ENCODE peak calls at places on chromosomes 1 and 21, in nine cellular contexts. C, B, A, I, F, R, U, J and G are unnamed samples.

GRCh38 chr21:15495965-15496364 is 233.8 kb upstream of the USP25 start:
- DNase-seq in C (peak; percentile 27), R (no peak), I (no peak), B (no peak), J (no peak), U (no peak), F (no peak), A (no peak), G (no peak)

GRCh38 chr1:61005572-61006386 is 76.6 kb upstream of the NFIA start:
- DNase-seq in A (no peak), I (no peak), R (no peak), C (no peak), U (no peak), J (no peak), F (no peak), B (no peak), G (no peak)

GRCh38 chr1:44628962-44629756 is 45.1 kb downstream of the TMEM53 start:
- DNase-seq in J (peak; percentile 8), A (no peak), I (no peak), R (no peak), U (no peak), F (no peak), B (no peak), C (peak; percentile 98), G (peak; percentile 3)

GRCh38 chr1:205454903-205455335 is 926 bp downstream of the BLACAT1 start:
- DNase-seq in B (no peak), R (no peak), U (no peak), A (no peak), C (no peak), I (no peak), F (no peak), J (no peak), G (no peak)

GRCh38 chr1:212774584-212774983 is 17.0 kb downstream of the NSL1 start:
- DNase-seq in J (no peak), R (no peak), I (no peak), C (peak; percentile 48), A (no peak), U (no peak), F (no peak), B (no peak), G (no peak)

GRCh38 chr21:25878334-25878733 is 143.6 kb downstream of the GABPA start:
- DNase-seq in B (no peak), F (no peak), R (no peak), C (peak; percentile 43), A (no peak), J (no peak), U (no peak), I (no peak), G (no peak)

GRCh38 chr1:55444660-55445059 is 229.5 kb upstream of the USP24 start:
- DNase-seq in C (no peak), B (no peak), I (no peak), J (no peak), F (no peak), A (no peak), U (no peak), R (no peak), G (no peak)

GRCh38 chr1:975365-975764 is 6.5 kb downstream of the PERM1 start:
- DNase-seq in J (no peak), U (peak; percentile 16), F (no peak), B (no peak), C (no peak), I (no peak), A (no peak), R (no peak), G (no peak)

GRCh38 chr1:159869173-159869572 is 6.7 kb upstream of the VSIG8 start:
- DNase-seq in A (no peak), R (no peak), C (peak; percentile 84), B (no peak), F (peak; percentile 95), U (no peak), I (no peak), J (no peak), G (no peak)

GRCh38 chr1:59704721-59705120 is 110.0 kb upstream of the HOOK1 start:
- DNase-seq in J (no peak), U (no peak), C (no peak), F (no peak), R (no peak), B (no peak), A (no peak), I (no peak), G (no peak)

GRCh38 chr1:37410815-37411214 is 63.6 kb upstream of the ZC3H12A start:
- DNase-seq in J (no peak), C (peak; percentile 6), A (no peak), R (no peak), B (no peak), I (no peak), U (no peak), F (no peak), G (no peak)

GRCh38 chr1:212218911-212219310 is 66.3 kb upstream of the PPP2R5A start:
- DNase-seq in I (no peak), J (no peak), B (no peak), C (peak; percentile 89), A (no peak), F (peak; percentile 60), U (no peak), R (no peak), G (no peak)

GRCh38 chr1:67524143-67525052 is 94.2 kb upstream of the SERBP1 start:
- DNase-seq in A (no peak), C (peak; percentile 13), F (no peak), J (no peak), R (no peak), B (no peak), I (no peak), U (no peak), G (no peak)

GRCh38 chr21:46157396-46157986 is 2.1 kb upstream of the FTCD start:
- DNase-seq in U (no peak), I (peak; percentile 12), J (peak; percentile 32), A (no peak), F (no peak), B (peak; percentile 32), C (no peak), R (peak; percentile 60), G (no peak)

GRCh38 chr1:52657702-52658101 is 24.7 kb downstream of the SHISAL2A start:
- DNase-seq in F (no peak), U (no peak), C (no peak), I (no peak), R (no peak), J (no peak), A (no peak), B (no peak), G (no peak)

GRCh38 chr21:17590443-17590842 is 22.3 kb downstream of the BTG3 start:
- DNase-seq in J (no peak), F (no peak), C (no peak), R (no peak), A (no peak), B (no peak), I (no peak), U (no peak), G (no peak)

GRCh38 chr1:5992814-5993552 is 758 bp upstream of the NPHP4 start:
- DNase-seq in R (no peak), A (no peak), B (no peak), I (peak; percentile 46), J (peak; percentile 57), U (no peak), C (no peak), F (peak; percentile 21), G (no peak)

GRCh38 chr1:37846634-37847339 is 12.6 kb downstream of the MTF1 start:
- DNase-seq in U (no peak), A (no peak), B (no peak), R (no peak), I (no peak), C (no peak), J (no peak), F (no peak), G (no peak)

GRCh38 chr21:33760641-33761103 is 118.4 kb downstream of the ITSN1 start:
- DNase-seq in F (no peak), C (peak; percentile 79), A (no peak), U (no peak), J (no peak), R (no peak), B (no peak), I (no peak), G (no peak)

GRCh38 chr1:168097921-168098528 is 38.7 kb downstream of the GPR161 start:
- DNase-seq in I (no peak), A (no peak), U (no peak), R (no peak), B (no peak), F (no peak), C (no peak), J (no peak), G (no peak)

GRCh38 chr21:43645414-43645891 is 13.8 kb downstream of the HSF2BP start:
- DNase-seq in I (peak; percentile 50), C (peak; percentile 78), F (peak; percentile 89), J (no peak), A (peak; percentile 62), U (peak; percentile 41), R (peak; percentile 73), B (no peak), G (no peak)
- TF ChIP-seq CTCF in I (peak; percentile 60), C (peak; percentile 59), F (peak; percentile 88), J (peak; percentile 49), A (peak; percentile 25), U (peak; percentile 49), R (peak; percentile 24), B (peak; percentile 54), G (no peak)

GRCh38 chr1:2091611-2092604 is 41.7 kb downstream of the PRKCZ start:
- DNase-seq in A (no peak), J (no peak), C (peak; percentile 13), R (no peak), F (peak; percentile 35), U (no peak), B (no peak), I (no peak), G (no peak)
- H3K4me1 ChIP-seq in A (no peaks in the 10 kb centered on the region), J (no peaks in the 10 kb centered on the region), C (no peaks in the 10 kb centered on the region), R (no peaks in the 10 kb centered on the region), F (no peaks in the 10 kb centered on the region), U (no peaks in the 10 kb centered on the region), B (no peaks in the 10 kb centered on the region), I (no peaks in the 10 kb centered on the region), G (no peaks in the 10 kb centered on the region)

DNA sequence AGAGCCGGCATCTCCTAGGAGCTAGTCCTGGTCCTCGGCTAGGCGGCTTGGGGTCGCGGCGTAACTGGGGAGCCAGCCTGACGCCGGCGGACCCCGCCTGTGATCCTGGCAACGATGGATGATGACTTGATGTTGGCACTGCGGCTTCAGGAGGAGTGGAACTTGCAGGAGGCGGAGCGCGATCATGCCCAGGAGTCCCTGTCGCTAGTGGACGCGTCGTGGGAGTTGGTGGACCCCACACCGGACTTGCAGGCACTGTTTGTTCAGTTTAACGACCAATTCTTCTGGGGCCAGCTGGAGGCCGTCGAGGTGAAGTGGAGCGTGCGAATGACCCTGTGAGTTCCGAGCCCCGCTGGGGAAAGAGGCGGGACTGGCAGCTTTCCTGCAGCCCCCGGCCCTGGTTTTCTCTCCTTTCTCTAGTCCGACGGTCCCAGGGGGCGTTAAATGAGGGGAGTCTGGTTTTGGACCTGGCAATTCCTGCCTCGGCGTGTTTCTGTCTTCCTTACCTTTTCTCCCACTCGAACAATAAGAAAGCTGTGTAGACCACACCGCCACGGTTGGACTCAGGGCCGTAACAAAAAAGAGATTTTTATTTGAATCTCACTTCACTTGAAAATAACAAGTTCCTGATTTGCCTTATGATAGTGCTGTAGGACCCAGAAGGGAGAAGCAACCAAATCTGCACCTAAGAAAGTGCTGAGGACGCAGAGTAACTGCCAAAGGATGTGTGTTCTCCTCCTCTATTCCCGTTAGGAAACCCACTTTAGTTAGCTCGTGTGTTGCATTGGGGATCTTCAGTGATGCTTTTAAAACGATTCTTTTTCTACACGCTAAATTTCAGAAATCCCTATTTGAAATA is at the start of gene SPRTN:
- DNase-seq in U (no peak), F (no peak), B (no peak), R (no peak), I (no peak), A (no peak), J (no peak), C (no peak), G (no peak)
- TF ChIP-seq CTCF in U (no peak), F (no peak), B (no peak), R (no peak), I (no peak), A (no peak), J (no peak), C (no peak), G (no peak)

GRCh38 chr1:12654004-12654567 is 10.2 kb downstream of the AADACL4 start:
- DNase-seq in B (no peak), R (no peak), I (no peak), A (no peak), J (no peak), C (peak; percentile 45), F (no peak), U (no peak), G (no peak)
- H3K4me1 ChIP-seq in B (no peaks in the 10 kb centered on the region), R (peaks cover 10% of the 10 kb centered on the region), I (peaks cover 4% of the 10 kb centered on the region), A (peaks cover 4% of the 10 kb centered on the region), J (no peaks in the 10 kb centered on the region), C (no peaks in the 10 kb centered on the region), F (no peaks in the 10 kb centered on the region), U (no peaks in the 10 kb centered on the region), G (no peaks in the 10 kb centered on the region)